ENCODE peak calls at places on chromosomes 11 and 22, in four cellular contexts. O, T, R and Z are unnamed samples.

GRCh38 chr11:119448380-119448779 is 25.4 kb upstream of the THY1 start:
- DNase-seq in O (no peak), T (no peak), R (no peak), Z (no peak)

GRCh38 chr11:63907808-63908530 is 9.0 kb downstream of the RCOR2 start:
- DNase-seq in O (no peak), T (no peak), R (no peak), Z (no peak)

GRCh38 chr11:128133501-128133900 is 453.9 kb downstream of the ETS1 start:
- DNase-seq in O (no peak), T (no peak), R (no peak), Z (no peak)

GRCh38 chr11:109971184-109971523 is 122.0 kb upstream of the ZC3H12C start:
- DNase-seq in O (no peak), T (no peak), R (no peak), Z (no peak)

GRCh38 chr22:25933158-25933788 is 191.3 kb downstream of the MYO18B start:
- DNase-seq in O (no peak), T (no peak), R (no peak), Z (no peak)

GRCh38 chr11:30143098-30143705 is 87.6 kb upstream of the FSHB start:
- DNase-seq in O (no peak), T (peak; percentile 28), R (peak; percentile 16), Z (peak; percentile 72)

GRCh38 chr11:17413414-17414316 is 25.2 kb upstream of the KCNJ11 start:
- DNase-seq in O (no peak), T (no peak), R (no peak), Z (peak; percentile 52)

GRCh38 chr11:131867457-131868257 is 497.2 kb downstream of the NTM start:
- DNase-seq in O (peak; percentile 68), T (peak; percentile 1), R (no peak), Z (peak; percentile 89)

GRCh38 chr22:47558828-47559700 is 796.6 kb downstream of the TBC1D22A start:
- DNase-seq in O (no peak), T (no peak), R (no peak), Z (no peak)

GRCh38 chr11:16096336-16096735 is 260.0 kb downstream of the SOX6 start:
- DNase-seq in O (no peak), T (no peak), R (no peak), Z (no peak)

GRCh38 chr11:61487342-61488025 is 21.1 kb upstream of the LRRC10B start:
- DNase-seq in O (no peak), T (no peak), R (no peak), Z (no peak)

GRCh38 chr11:24496728-24497396 is at the start of gene LUZP2:
- DNase-seq in O (peak; percentile 57), T (no peak), R (no peak), Z (no peak)

GRCh38 chr11:74398244-74399159 is at the start of gene PGM2L1:
- DNase-seq in O (peak; percentile 83), T (peak; percentile 97), R (peak; percentile 88), Z (peak; percentile 96)

GRCh38 chr11:60343094-60343704 is 16.1 kb downstream of the MS4A6E start:
- DNase-seq in O (no peak), T (peak; percentile 31), R (peak; percentile 27), Z (peak; percentile 51)

GRCh38 chr11:23494981-23495380 is 634.7 kb upstream of the CCDC179 start:
- DNase-seq in O (no peak), T (no peak), R (no peak), Z (no peak)

GRCh38 chr11:64687641-64688533 is 35.1 kb downstream of the NRXN2 start:
- DNase-seq in O (no peak), T (no peak), R (no peak), Z (no peak)

GRCh38 chr11:18522388-18522787 is 4.4 kb downstream of the TSG101 start:
- DNase-seq in O (no peak), T (peak; percentile 25), R (no peak), Z (no peak)

GRCh38 chr11:47453365-47453764 is 4.4 kb upstream of the RAPSN start:
- DNase-seq in O (no peak), T (peak; percentile 19), R (no peak), Z (peak; percentile 39)

GRCh38 chr11:106503901-106504300 is 426.4 kb downstream of the AASDHPPT start:
- DNase-seq in O (no peak), T (no peak), R (no peak), Z (no peak)

GRCh38 chr11:2802389-2803185 is 83.0 kb downstream of the CDKN1C start:
- DNase-seq in O (no peak), T (no peak), R (no peak), Z (no peak)

GRCh38 chr11:17719028-17719939 is at the start of gene MYOD1:
- DNase-seq in O (no peak), T (no peak), R (no peak), Z (peak; percentile 17)

GRCh38 chr22:41934284-41935014 is 7.8 kb upstream of the TNFRSF13C start:
- DNase-seq in O (no peak), T (no peak), R (no peak), Z (no peak)

GRCh38 chr11:34223021-34223813 is 117.8 kb downstream of the NAT10 start:
- DNase-seq in O (no peak), T (no peak), R (no peak), Z (no peak)

GRCh38 chr11:33040127-33040861 is 922 bp downstream of the TCP11L1 start:
- DNase-seq in O (no peak), T (peak; percentile 21), R (no peak), Z (peak; percentile 17)

GRCh38 chr11:124864176-124864891 is 898 bp upstream of the ROBO3 start:
- DNase-seq in O (no peak), T (no peak), R (no peak), Z (no peak)

GRCh38 chr22:46212195-46212594 is 37.9 kb downstream of the CDPF1 start:
- DNase-seq in O (no peak), T (no peak), R (no peak), Z (no peak)

GRCh38 chr22:35961480-35961902 is 67.1 kb downstream of the RBFOX2 start:
- DNase-seq in O (peak; percentile 47), T (no peak), R (no peak), Z (no peak)

GRCh38 chr11:1224491-1225385 is 1.9 kb downstream of the MUC5B start:
- DNase-seq in O (no peak), T (no peak), R (no peak), Z (no peak)

GRCh38 chr22:38305481-38306448 is 11.5 kb downstream of the CSNK1E start:
- DNase-seq in O (no peak), T (peak; percentile 41), R (no peak), Z (no peak)

GRCh38 chr11:131691558-131692041 is 321.2 kb downstream of the NTM start:
- DNase-seq in O (no peak), T (peak; percentile 31), R (no peak), Z (peak; percentile 76)

GRCh38 chr11:35529971-35530495 is 4.6 kb upstream of the PAMR1 start:
- DNase-seq in O (no peak), T (no peak), R (no peak), Z (peak; percentile 59)

GRCh38 chr11:30128269-30128932 is 102.4 kb upstream of the FSHB start:
- DNase-seq in O (no peak), T (peak; percentile 11), R (peak; percentile 12), Z (peak; percentile 30)

GRCh38 chr11:61021661-61022212 is 50.3 kb downstream of the CD6 start:
- DNase-seq in O (peak; percentile 34), T (no peak), R (no peak), Z (peak; percentile 92)

GRCh38 chr11:113023986-113024385 is 62.8 kb downstream of the NCAM1 start:
- DNase-seq in O (no peak), T (no peak), R (no peak), Z (no peak)

GRCh38 chr11:33086017-33086416 is 46.6 kb downstream of the TCP11L1 start:
- DNase-seq in O (no peak), T (no peak), R (no peak), Z (no peak)

DNA sequence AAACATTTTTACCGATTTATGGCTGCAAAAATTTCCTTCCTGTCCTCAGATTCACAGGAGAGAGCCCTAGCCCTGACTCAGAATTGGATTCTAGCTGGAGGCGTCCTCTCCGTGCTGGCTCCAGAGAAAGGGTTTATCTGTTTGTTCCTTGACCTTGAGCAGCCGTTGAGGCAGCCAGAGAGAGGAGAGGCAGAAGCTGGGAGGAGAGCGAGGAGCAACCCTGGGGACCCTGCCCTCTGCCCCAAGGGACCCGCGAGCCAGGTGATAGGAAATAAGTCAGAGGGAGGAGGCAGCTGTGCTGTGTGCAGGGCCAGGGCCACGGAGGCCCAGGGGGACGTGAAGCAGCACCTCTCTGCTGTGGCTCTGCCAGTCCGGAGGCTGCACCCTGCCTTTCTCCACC is 75.6 kb downstream of the IGLL1 start:
- DNase-seq in O (no peak), T (no peak), R (no peak), Z (no peak)
- TF ChIP-seq JUND in O (no peak), T (no peak), R (no peak), Z (no peak)

GRCh38 chr22:31876156-31877035 is 67.9 kb upstream of the YWHAH start:
- DNase-seq in O (no peak), T (no peak), R (no peak), Z (no peak)
- TF ChIP-seq JUND in O (no peak), T (no peak), R (no peak), Z (no peak)

DNA sequence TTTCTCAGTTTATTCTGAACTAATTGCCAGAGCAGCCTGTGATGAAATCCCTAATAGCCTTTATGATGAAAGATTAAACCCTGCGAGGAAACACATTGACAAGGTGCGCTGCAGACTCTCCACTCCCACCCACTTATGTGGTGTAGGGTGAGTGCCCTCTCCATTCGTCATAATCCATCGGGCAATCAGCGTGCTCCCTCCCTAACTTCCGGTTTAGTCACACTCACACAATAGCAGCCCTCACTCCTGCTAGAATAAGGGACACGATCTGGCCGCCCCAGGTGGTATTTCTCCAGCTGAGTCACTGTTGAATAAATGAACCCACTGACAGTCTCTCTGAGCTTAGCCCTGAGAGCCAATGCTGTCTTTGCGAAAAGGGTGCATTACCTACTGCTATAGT is 188.3 kb downstream of the OPCML start:
- DNase-seq in O (no peak), T (no peak), R (no peak), Z (no peak)
- TF ChIP-seq JUND in O (no peak), T (no peak), R (no peak), Z (no peak)

GRCh38 chr11:12799373-12799835 is 125.2 kb downstream of the TEAD1 start:
- DNase-seq in O (no peak), T (no peak), R (no peak), Z (no peak)

GRCh38 chr11:12801976-12802375 is 127.8 kb downstream of the TEAD1 start:
- DNase-seq in O (no peak), T (no peak), R (no peak), Z (no peak)

GRCh38 chr11:12798609-12799011 is 124.4 kb downstream of the TEAD1 start:
- DNase-seq in O (no peak), T (no peak), R (no peak), Z (no peak)

GRCh38 chr11:12797996-12798395 is 123.8 kb downstream of the TEAD1 start:
- DNase-seq in O (no peak), T (no peak), R (no peak), Z (no peak)

DNA sequence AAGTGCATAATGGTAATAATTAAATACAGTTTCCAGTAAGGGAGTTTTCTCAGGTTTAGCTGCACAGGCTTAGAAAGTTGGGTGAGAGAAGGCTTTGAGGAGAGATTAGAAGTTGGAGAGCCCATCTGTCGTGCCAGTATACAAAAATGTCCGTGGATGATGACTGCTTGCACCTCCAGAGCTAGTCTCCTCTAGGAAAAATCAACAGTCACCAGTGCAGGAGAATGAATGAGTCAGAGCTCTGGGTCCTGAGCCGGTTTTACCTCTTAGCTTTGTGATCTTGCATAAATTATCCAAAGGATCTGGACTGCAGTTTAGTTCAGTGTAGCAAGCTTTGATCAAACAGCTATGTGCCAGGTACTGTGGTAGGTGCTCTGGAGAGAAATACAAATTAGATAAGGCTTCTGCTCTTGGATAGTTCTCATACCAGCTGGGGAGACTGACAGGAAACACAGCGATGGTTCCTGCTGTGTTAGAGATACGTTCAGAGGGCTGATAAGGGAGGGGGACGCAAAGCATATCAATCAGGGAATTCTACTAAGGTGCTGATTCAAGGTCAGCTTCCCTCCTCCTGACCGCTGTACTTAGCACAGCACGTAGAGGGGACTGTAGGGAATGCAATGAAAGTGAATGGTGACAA is 125.9 kb downstream of the TEAD1 start:
- DNase-seq in O (no peak), T (peak; percentile 65), R (peak; percentile 74), Z (peak; percentile 32)
- TF ChIP-seq JUND in O (no peak), T (peak; percentile 12), R (peak; percentile 80), Z (no peak)